ENCODE peak calls at places on chromosomes 2 and 18, in seven cellular contexts. M is brain microvascular endothelial cell; F is IMR-90; J is CD4-positive, alpha-beta T cell; H is uterus; S is DND-41; Q is left ventricle myocardium inferior. X is an unnamed sample.
A peak's percentile ranks its signal among the peaks of the same experiment; 100 is the strongest.

GRCh38 chr2:180124273-180124881 is 117.3 kb upstream of the CWC22 start:
- DNase-seq in M (peak; percentile 59), F (peak; percentile 67), J (no peak), H (no peak), S (no peak), Q (no peak), X (no peak)

GRCh38 chr2:116879646-116880045 is 934.8 kb upstream of the DDX18 start:
- DNase-seq in M (no peak), F (no peak), J (no peak), H (no peak), S (no peak), Q (no peak), X (no peak)

GRCh38 chr2:58680938-58681337 is 439.8 kb upstream of the FANCL start:
- DNase-seq in M (no peak), F (no peak), J (no peak), H (no peak), S (no peak), Q (no peak), X (no peak)

GRCh38 chr2:190043441-190043840 is 19.1 kb downstream of the MSTN start:
- DNase-seq in M (no peak), F (peak; percentile 14), J (no peak), H (no peak), S (no peak), Q (no peak), X (no peak)

GRCh38 chr2:58035352-58035751 is 11.3 kb upstream of the VRK2 start:
- DNase-seq in M (no peak), F (no peak), J (no peak), H (no peak), S (no peak), Q (no peak), X (no peak)

GRCh38 chr2:28580078-28580477 is 84.2 kb downstream of the PLB1 start:
- DNase-seq in M (no peak), F (no peak), J (no peak), H (no peak), S (no peak), Q (no peak), X (no peak)

GRCh38 chr2:229027353-229028115 is 243.6 kb downstream of the PID1 start:
- DNase-seq in M (no peak), F (no peak), J (no peak), H (no peak), S (no peak), Q (no peak), X (no peak)

GRCh38 chr2:199195893-199196502 is 261.7 kb downstream of the SATB2 start:
- DNase-seq in M (no peak), F (no peak), J (no peak), H (no peak), S (no peak), Q (no peak), X (no peak)

GRCh38 chr2:69026026-69026425 is 13.0 kb downstream of the ANTXR1 start:
- DNase-seq in M (peak; percentile 47), F (peak; percentile 46), J (no peak), H (no peak), S (no peak), Q (no peak), X (no peak)

GRCh38 chr2:171669121-171669520 is 18.1 kb upstream of the DYNC1I2 start:
- DNase-seq in M (no peak), F (no peak), J (no peak), H (no peak), S (no peak), Q (no peak), X (no peak)

GRCh38 chr2:86468162-86469033 is 27.2 kb downstream of the KDM3A start:
- DNase-seq in M (no peak), F (no peak), J (no peak), H (no peak), S (peak; percentile 61), Q (no peak), X (no peak)

GRCh38 chr2:207252979-207253640 is 87.4 kb upstream of the KLF7 start:
- DNase-seq in M (peak; percentile 60), F (peak; percentile 53), J (no peak), H (no peak), S (no peak), Q (no peak), X (no peak)

GRCh38 chr2:174331731-174332606 is 2.8 kb upstream of the SP9 start:
- DNase-seq in M (no peak), F (no peak), J (no peak), H (no peak), S (no peak), Q (no peak), X (no peak)

GRCh38 chr18:1252534-1252933 is 347.9 kb downstream of the ADCYAP1 start:
- DNase-seq in M (no peak), F (no peak), J (no peak), H (no peak), S (no peak), Q (no peak), X (no peak)

GRCh38 chr2:22897428-22897827 is 487.6 kb upstream of the KLHL29 start:
- DNase-seq in M (no peak), F (no peak), J (no peak), H (no peak), S (no peak), Q (no peak), X (no peak)
- H3K27ac ChIP-seq in M (no peak overlapping the region), F (no peak overlapping the region), J (no peak overlapping the region), H (no peak overlapping the region), S (no peak overlapping the region), Q (no peak overlapping the region), X (no peak overlapping the region)

GRCh38 chr2:6524678-6525367 is 340.9 kb downstream of the CMPK2 start:
- DNase-seq in M (no peak), F (peak; percentile 27), J (no peak), H (no peak), S (no peak), Q (no peak), X (no peak)

GRCh38 chr2:6525371-6525770 is 340.3 kb downstream of the CMPK2 start:
- DNase-seq in M (no peak), F (no peak), J (no peak), H (no peak), S (no peak), Q (no peak), X (no peak)

GRCh38 chr2:6523476-6523875 is 342.2 kb downstream of the CMPK2 start:
- DNase-seq in M (no peak), F (no peak), J (no peak), H (no peak), S (no peak), Q (no peak), X (no peak)

GRCh38 chr2:6531304-6531703 is 334.4 kb downstream of the CMPK2 start:
- DNase-seq in M (no peak), F (no peak), J (no peak), H (no peak), S (no peak), Q (no peak), X (no peak)

GRCh38 chr2:6526093-6526824 is 339.4 kb downstream of the CMPK2 start:
- DNase-seq in M (no peak), F (no peak), J (no peak), H (no peak), S (no peak), Q (no peak), X (no peak)
- TF ChIP-seq CTCF in M (peak; percentile 29), F (no peak), J (no peak), H (no peak), S (no peak), Q (peak; percentile 14), X (no peak)

DNA sequence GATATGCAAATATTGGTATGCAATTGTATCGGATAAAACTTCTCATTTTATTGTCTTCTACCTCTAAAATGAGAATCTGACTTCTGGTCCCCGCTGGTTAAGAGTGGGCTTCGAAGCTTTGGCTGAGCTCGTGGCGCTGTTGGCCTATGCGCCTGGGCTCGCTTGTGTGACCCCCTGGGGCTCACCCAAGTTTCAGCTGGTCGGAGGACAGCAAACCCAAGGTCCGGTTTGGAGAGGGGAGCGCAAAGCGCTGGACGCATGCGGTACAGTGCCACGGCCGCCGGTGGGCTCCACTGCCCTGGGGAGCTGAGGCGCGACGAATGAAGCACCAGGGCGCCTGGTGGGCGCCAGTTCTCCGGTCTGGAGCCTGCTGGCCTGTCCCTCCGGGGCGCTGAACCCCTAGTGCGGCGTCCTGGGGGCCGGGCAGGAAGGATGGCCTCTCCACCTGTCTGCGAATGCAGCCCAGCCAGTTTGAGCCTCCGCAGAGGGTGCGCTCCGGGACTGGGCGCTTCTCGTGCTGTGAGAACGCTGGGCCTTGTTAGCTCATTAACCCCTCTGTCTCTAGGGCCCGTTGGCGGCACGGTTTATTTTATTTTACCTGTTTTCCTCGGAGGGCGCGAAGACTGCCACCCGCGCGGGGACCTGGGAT is 10.3 kb downstream of the MEIS1 start:
- DNase-seq in M (no peak), F (no peak), J (no peak), H (peak; percentile 47), S (no peak), Q (no peak), X (no peak)
- H3K27ac ChIP-seq in M (no peak overlapping the region), F (peak overlapping the region; percentile 97), J (no peak overlapping the region), H (peak overlapping the region; percentile 96), S (no peak overlapping the region), Q (peak overlapping the region; percentile 96), X (peak overlapping the region; percentile 74)

DNA sequence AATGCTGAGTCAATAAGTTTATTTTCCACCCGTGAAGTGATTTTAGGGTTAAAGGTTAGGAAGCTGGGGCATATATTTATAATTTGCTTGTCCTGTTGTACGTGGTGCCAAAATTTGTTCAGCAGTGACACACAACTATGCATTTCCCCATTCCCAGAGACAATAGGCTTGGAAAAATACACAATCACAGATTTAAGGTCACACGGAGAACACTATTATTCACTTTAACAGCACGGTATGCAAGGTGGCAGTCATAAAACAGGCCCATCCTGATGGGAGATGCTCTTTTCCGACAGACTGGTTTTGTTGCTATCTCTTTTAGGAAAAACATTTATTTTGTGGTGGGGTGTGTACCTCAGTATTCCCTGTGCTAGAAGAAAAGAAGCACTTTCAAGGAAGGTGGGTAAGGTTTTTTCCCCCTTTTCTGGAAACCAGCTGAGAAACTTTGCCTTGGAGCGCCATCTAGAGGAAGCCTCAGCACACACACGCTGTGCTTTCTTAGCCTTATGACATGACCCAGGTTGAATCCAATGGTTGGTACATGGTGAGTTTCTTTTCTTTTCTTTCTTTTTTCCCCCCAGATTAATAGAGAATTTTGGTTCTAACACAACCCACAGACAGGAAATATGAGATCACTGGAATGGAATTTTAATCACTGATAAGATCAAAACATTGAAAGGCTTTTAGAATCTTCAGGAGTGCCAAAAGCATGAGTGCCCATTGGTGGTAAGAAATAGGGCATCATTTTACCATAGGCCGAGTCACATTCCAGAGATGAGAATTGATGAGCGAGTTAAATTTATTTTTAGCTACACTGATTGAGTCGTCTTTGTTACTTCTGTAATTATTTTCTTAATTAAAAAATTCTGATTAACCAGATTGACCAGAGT is 332.1 kb downstream of the AGPS start:
- DNase-seq in M (peak; percentile 40), F (peak; percentile 42), J (peak; percentile 5), H (peak; percentile 61), S (peak; percentile 67), Q (peak; percentile 32), X (no peak)
- TF ChIP-seq CTCF in M (peak; percentile 95), F (peak; percentile 82), J (peak; percentile 69), H (peak; percentile 81), S (peak; percentile 97), Q (peak; percentile 92), X (peak; percentile 76)

X was measured in suprapubic skin.